ENCODE peak calls at places on chromosomes 13 and 19, in five cellular contexts. R is cardiac septum; G is left lung; A is stimulated activated CD4-positive, alpha-beta T cell treated with anti-CD3 and anti-CD28 coated beads, TNF-alpha, amount 100 ng/mL, for 1 hour; N is activated CD4-positive, alpha-beta T cell treated with anti-CD3 and anti-CD28 coated beads, Interleukin-2, amount 10 ng/mL, durations not matched to agents 7 days and 5 days. M is an unnamed sample.

GRCh38 chr13:40665061-40665753 is 1.2 kb downstream of the FOXO1 start:
- DNase-seq in R (peak; percentile 77), N (peak; percentile 35), G (peak; percentile 56), A (peak; percentile 29), M (no peak)

GRCh38 chr19:49595819-49596404 is 4.9 kb downstream of the PRR12 start:
- DNase-seq in R (no peak), A (no peak), G (no peak), N (no peak), M (no peak)

GRCh38 chr13:43574601-43575000 is 212.2 kb downstream of the ENOX1 start:
- DNase-seq in G (no peak), A (no peak), R (no peak), N (no peak), M (no peak)

GRCh38 chr19:3463039-3463958 is 17.0 kb downstream of the SMIM24 start:
- DNase-seq in A (no peak), G (no peak), N (no peak), R (no peak), M (no peak)

GRCh38 chr13:33636955-33637670 is 180.8 kb upstream of the RFC3 start:
- DNase-seq in A (no peak), G (no peak), N (no peak), R (no peak), M (no peak)

GRCh38 chr13:41411060-41411459 is 46.3 kb upstream of the RGCC start:
- DNase-seq in N (no peak), G (no peak), R (no peak), A (no peak), M (no peak)

GRCh38 chr19:32404939-32405430 is 585 bp upstream of the DPY19L3 start:
- DNase-seq in N (peak; percentile 28), G (peak; percentile 60), A (no peak), R (peak; percentile 79), M (peak; percentile 93)

GRCh38 chr13:36530050-36530789 is 97.9 kb downstream of the CCNA1 start:
- DNase-seq in N (no peak), A (no peak), G (peak; percentile 43), R (no peak), M (no peak)

GRCh38 chr13:41563501-41564001 is 106.2 kb downstream of the RGCC start:
- DNase-seq in N (no peak), G (no peak), A (no peak), R (no peak), M (no peak)

GRCh38 chr13:106520205-106521004 is 15.1 kb downstream of the EFNB2 start:
- DNase-seq in G (no peak), A (no peak), R (no peak), N (no peak), M (no peak)

GRCh38 chr19:29385191-29385795 is 140.5 kb upstream of the VSTM2B start:
- DNase-seq in R (peak; percentile 53), A (no peak), N (no peak), G (no peak), M (peak; percentile 73)

GRCh38 chr19:10230155-10230903 is 802 bp downstream of the S1PR2 start:
- DNase-seq in A (peak; percentile 59), N (peak; percentile 56), R (no peak), G (peak; percentile 55), M (no peak)

GRCh38 chr13:27446986-27447583 is 3.3 kb downstream of the MTIF3 start:
- DNase-seq in N (peak; percentile 54), G (no peak), A (no peak), R (no peak), M (no peak)

GRCh38 chr19:54534156-54534555 is 31.5 kb downstream of the LAIR2 start:
- DNase-seq in N (no peak), A (no peak), R (no peak), G (no peak), M (peak; percentile 62)

GRCh38 chr13:38900188-38900587 is 90.4 kb downstream of the STOML3 start:
- DNase-seq in A (no peak), G (no peak), N (no peak), R (no peak), M (no peak)

GRCh38 chr13:30581582-30581981 is 36.1 kb upstream of the USPL1 start:
- DNase-seq in R (no peak), G (no peak), N (peak; percentile 30), A (no peak), M (no peak)

GRCh38 chr19:1102407-1103106 is 1.2 kb upstream of the GPX4 start:
- DNase-seq in R (no peak), N (no peak), G (peak; percentile 71), A (no peak), M (no peak)

GRCh38 chr13:40982772-40983171 is 36.3 kb downstream of the ELF1 start:
- DNase-seq in N (peak; percentile 80), A (no peak), G (peak; percentile 51), R (no peak), M (no peak)

GRCh38 chr13:88000787-88001186 is 329.6 kb downstream of the SLITRK5 start:
- DNase-seq in A (no peak), N (no peak), R (no peak), G (no peak), M (no peak)

GRCh38 chr19:47257411-47258169 is 1.3 kb downstream of the CCDC9 start:
- DNase-seq in R (no peak), G (no peak), N (no peak), A (no peak), M (no peak)